ENCODE peak calls at places on chromosomes 11 and 22, in four cellular contexts. One of them, this sample, is unnamed.
A peak's percentile ranks its signal among the peaks of the same experiment; 100 is the strongest.

GRCh38 chr11:65417221-65417701 is 5.3 kb upstream of the NEAT1 start:
- DNase-seq in NCI-H748 treated with DMSO at 0.1 percent for 48 hours: no peak
- DNase-seq in amniotic stem cell: no peak
- DNase-seq in SK-N-SH: no peak
- DNase-seq in this sample: no peak

GRCh38 chr22:49752598-49753091 is 75.0 kb downstream of the BRD1 start:
- DNase-seq in NCI-H748 treated with DMSO at 0.1 percent for 48 hours: no peak
- DNase-seq in amniotic stem cell: no peak
- DNase-seq in SK-N-SH: peak; percentile 56
- DNase-seq in this sample: no peak

GRCh38 chr11:118406599-118407166 is 5.3 kb downstream of the ATP5MG start:
- DNase-seq in NCI-H748 treated with DMSO at 0.1 percent for 48 hours: peak; percentile 70
- DNase-seq in amniotic stem cell: no peak
- DNase-seq in SK-N-SH: no peak
- DNase-seq in this sample: peak; percentile 98

GRCh38 chr11:31645747-31646146 is 136.2 kb downstream of the ELP4 start:
- DNase-seq in NCI-H748 treated with DMSO at 0.1 percent for 48 hours: no peak
- DNase-seq in amniotic stem cell: peak; percentile 40
- DNase-seq in SK-N-SH: no peak
- DNase-seq in this sample: no peak

GRCh38 chr11:83410605-83411565 is 124.7 kb upstream of the CCDC90B start:
- DNase-seq in NCI-H748 treated with DMSO at 0.1 percent for 48 hours: no peak
- DNase-seq in amniotic stem cell: no peak
- DNase-seq in SK-N-SH: no peak
- DNase-seq in this sample: no peak

GRCh38 chr22:49847751-49848689 is 5.6 kb upstream of the ZBED4 start:
- DNase-seq in NCI-H748 treated with DMSO at 0.1 percent for 48 hours: no peak
- DNase-seq in amniotic stem cell: no peak
- DNase-seq in SK-N-SH: peak; percentile 75
- DNase-seq in this sample: no peak

GRCh38 chr22:45887202-45888131 is 89.5 kb downstream of the WNT7B start:
- DNase-seq in NCI-H748 treated with DMSO at 0.1 percent for 48 hours: no peak
- DNase-seq in amniotic stem cell: no peak
- DNase-seq in SK-N-SH: no peak
- DNase-seq in this sample: peak; percentile 23

GRCh38 chr11:36122715-36123114 is 166.5 kb downstream of the COMMD9 start:
- DNase-seq in NCI-H748 treated with DMSO at 0.1 percent for 48 hours: no peak
- DNase-seq in amniotic stem cell: no peak
- DNase-seq in SK-N-SH: no peak
- DNase-seq in this sample: no peak

GRCh38 chr22:23781533-23781932 is 5.2 kb upstream of the SMARCB1 start:
- DNase-seq in NCI-H748 treated with DMSO at 0.1 percent for 48 hours: no peak
- DNase-seq in amniotic stem cell: no peak
- DNase-seq in SK-N-SH: no peak
- DNase-seq in this sample: no peak

GRCh38 chr22:45381348-45381747 is 32.1 kb downstream of the SMC1B start:
- DNase-seq in NCI-H748 treated with DMSO at 0.1 percent for 48 hours: no peak
- DNase-seq in amniotic stem cell: no peak
- DNase-seq in SK-N-SH: no peak
- DNase-seq in this sample: no peak